ENCODE peak calls at places on chromosomes 3 and 15, in eight cellular contexts. J, Y, V, M, X, G, L and F are unnamed samples.

GRCh38 chr3:118641608-118642007 is 393.0 kb downstream of the IGSF11 start:
- DNase-seq in J (no peak), Y (no peak), V (no peak), M (no peak), X (no peak), G (peak; percentile 14), L (no peak), F (no peak)

GRCh38 chr3:4797201-4797600 is 182.0 kb upstream of the BHLHE40 start:
- DNase-seq in J (no peak), Y (no peak), V (no peak), M (no peak), X (no peak), G (no peak), L (no peak), F (no peak)

GRCh38 chr15:90334304-90334731 is 17.8 kb upstream of the ZNF774 start:
- DNase-seq in J (no peak), Y (no peak), V (no peak), M (no peak), X (no peak), G (no peak), L (no peak), F (no peak)

GRCh38 chr3:45367451-45367850 is 20.9 kb upstream of the LARS2 start:
- DNase-seq in J (peak; percentile 85), Y (no peak), V (peak; percentile 17), M (no peak), X (peak; percentile 55), G (no peak), L (no peak), F (no peak)

GRCh38 chr3:63800097-63800496 is 19.0 kb upstream of the C3orf49 start:
- DNase-seq in J (no peak), Y (no peak), V (peak; percentile 26), M (no peak), X (no peak), G (no peak), L (no peak), F (no peak)

GRCh38 chr15:80977627-80978036 is 12.0 kb downstream of the MESD start:
- DNase-seq in J (peak; percentile 65), Y (peak; percentile 74), V (no peak), M (no peak), X (no peak), G (peak; percentile 59), L (peak; percentile 26), F (peak; percentile 9)

GRCh38 chr3:160458151-160458550 is 8.6 kb upstream of the TRIM59 start:
- DNase-seq in J (no peak), Y (no peak), V (no peak), M (no peak), X (no peak), G (no peak), L (no peak), F (no peak)

GRCh38 chr15:81239190-81239589 is 42.5 kb downstream of the IL16 start:
- DNase-seq in J (peak; percentile 46), Y (no peak), V (no peak), M (no peak), X (no peak), G (no peak), L (no peak), F (no peak)

GRCh38 chr15:51708013-51708412 is 26.7 kb downstream of the SCG3 start:
- DNase-seq in J (no peak), Y (no peak), V (no peak), M (no peak), X (no peak), G (no peak), L (no peak), F (no peak)

GRCh38 chr3:69770219-69770618 is 31.0 kb downstream of the MITF start:
- DNase-seq in J (no peak), Y (no peak), V (no peak), M (peak; percentile 88), X (peak; percentile 65), G (no peak), L (no peak), F (no peak)

GRCh38 chr3:170476291-170476690 is 57.6 kb downstream of the CLDN11 start:
- DNase-seq in J (no peak), Y (no peak), V (no peak), M (no peak), X (no peak), G (peak; percentile 63), L (no peak), F (no peak)

GRCh38 chr3:99753268-99753975 is 64.2 kb upstream of the CMSS1 start:
- DNase-seq in J (peak; percentile 88), Y (no peak), V (peak; percentile 78), M (peak; percentile 43), X (peak; percentile 60), G (peak; percentile 7), L (no peak), F (no peak)

GRCh38 chr15:40938530-40938870 is 9.4 kb downstream of the DLL4 start:
- DNase-seq in J (no peak), Y (peak; percentile 42), V (no peak), M (no peak), X (no peak), G (no peak), L (no peak), F (no peak)

GRCh38 chr3:46711770-46712169 is 5.9 kb downstream of the PRSS50 start:
- DNase-seq in J (no peak), Y (no peak), V (no peak), M (no peak), X (no peak), G (no peak), L (no peak), F (no peak)

GRCh38 chr3:127970966-127971592 is 56.0 kb downstream of the KBTBD12 start:
- DNase-seq in J (peak; percentile 62), Y (no peak), V (peak; percentile 26), M (peak; percentile 63), X (no peak), G (no peak), L (no peak), F (no peak)